ENCODE peak calls at places on chromosomes 3 and 15, in ten cellular contexts. P is psoas muscle, S is K562, N is lower lobe of right lung, M is adrenal gland, Q is stomach, F is heart left ventricle, Y is uterus, D is tibial artery, L is endothelial cell of umbilical vein. T is an unnamed sample.
A peak's percentile ranks its signal among the peaks of the same experiment; 100 is the strongest.

GRCh38 chr15:65180167-65180566 is 5.0 kb downstream of the CLPX start:
- DNase-seq in P (no peak), S (no peak), N (no peak), M (no peak), Q (no peak), F (no peak), Y (no peak), D (no peak), L (no peak), T (no peak)

GRCh38 chr3:27728195-27729087 is 6.3 kb upstream of the EOMES start:
- DNase-seq in P (no peak), S (no peak), N (no peak), M (no peak), Q (no peak), F (no peak), Y (no peak), D (no peak), L (no peak), T (no peak)

GRCh38 chr3:153911111-153911510 is 210.1 kb upstream of the ARHGEF26 start:
- DNase-seq in P (no peak), S (no peak), N (no peak), M (no peak), Q (no peak), F (no peak), Y (no peak), D (no peak), L (no peak), T (no peak)

GRCh38 chr3:182027366-182027765 is 315.6 kb downstream of the SOX2 start:
- DNase-seq in P (no peak), S (no peak), N (no peak), M (no peak), Q (no peak), F (no peak), Y (no peak), D (no peak), L (no peak), T (no peak)

GRCh38 chr3:24096271-24096670 is 151.2 kb downstream of the NR1D2 start:
- DNase-seq in P (no peak), S (no peak), N (no peak), M (no peak), Q (no peak), F (no peak), Y (no peak), D (no peak), L (no peak), T (no peak)

GRCh38 chr3:69200384-69201068 is 78.1 kb upstream of the LMOD3 start:
- DNase-seq in P (no peak), S (peak; percentile 20), N (no peak), M (peak; percentile 37), Q (peak; percentile 73), F (no peak), Y (peak; percentile 29), D (no peak), L (peak; percentile 94), T (no peak)

GRCh38 chr3:143170676-143171075 is 51.1 kb downstream of the CHST2 start:
- DNase-seq in P (no peak), S (no peak), N (no peak), M (no peak), Q (no peak), F (no peak), Y (no peak), D (no peak), L (peak; percentile 11), T (no peak)

GRCh38 chr3:10983219-10983916 is 9.2 kb upstream of the SLC6A1 start:
- DNase-seq in P (no peak), S (peak; percentile 72), N (no peak), M (peak; percentile 32), Q (peak; percentile 28), F (no peak), Y (no peak), D (no peak), L (peak; percentile 53), T (no peak)

GRCh38 chr3:52054689-52055511 is 1.5 kb downstream of the DUSP7 start:
- DNase-seq in P (no peak), S (no peak), N (no peak), M (no peak), Q (no peak), F (no peak), Y (peak; percentile 40), D (no peak), L (peak; percentile 20), T (peak; percentile 14)

GRCh38 chr3:48215876-48216275 is 7.4 kb upstream of the CAMP start:
- DNase-seq in P (peak; percentile 40), S (no peak), N (no peak), M (peak; percentile 50), Q (peak; percentile 75), F (peak; percentile 38), Y (peak; percentile 72), D (peak; percentile 61), L (no peak), T (peak; percentile 43)
- H3K27ac ChIP-seq in P (peak overlapping the region; percentile 23), S (no peak overlapping the region), N (peak overlapping the region; percentile 31), M (no peak overlapping the region), Q (peak overlapping the region; percentile 83), F (peak overlapping the region; percentile 79), Y (peak overlapping the region; percentile 50), D (peak overlapping the region; percentile 70), L (no peak overlapping the region), T (peak overlapping the region; percentile 31)

GRCh38 chr3:30481241-30481640 is 125.2 kb upstream of the TGFBR2 start:
- DNase-seq in P (no peak), S (no peak), N (no peak), M (no peak), Q (no peak), F (no peak), Y (no peak), D (no peak), L (no peak), T (no peak)

GRCh38 chr3:30480587-30480986 is 125.8 kb upstream of the TGFBR2 start:
- DNase-seq in P (no peak), S (no peak), N (no peak), M (no peak), Q (no peak), F (no peak), Y (no peak), D (no peak), L (no peak), T (no peak)

GRCh38 chr3:30488070-30488756 is 118.2 kb upstream of the TGFBR2 start:
- DNase-seq in P (no peak), S (no peak), N (no peak), M (no peak), Q (no peak), F (no peak), Y (no peak), D (no peak), L (no peak), T (no peak)

GRCh38 chr3:30486386-30486785 is 120.0 kb upstream of the TGFBR2 start:
- DNase-seq in P (no peak), S (no peak), N (no peak), M (no peak), Q (no peak), F (no peak), Y (no peak), D (no peak), L (no peak), T (no peak)
- TF ChIP-seq CTCF in P (no peak), S (no peak), N (no peak), M (no peak), Q (no peak), F (no peak), Y (no peak), D (no peak), L (no peak), T (no peak)

DNA sequence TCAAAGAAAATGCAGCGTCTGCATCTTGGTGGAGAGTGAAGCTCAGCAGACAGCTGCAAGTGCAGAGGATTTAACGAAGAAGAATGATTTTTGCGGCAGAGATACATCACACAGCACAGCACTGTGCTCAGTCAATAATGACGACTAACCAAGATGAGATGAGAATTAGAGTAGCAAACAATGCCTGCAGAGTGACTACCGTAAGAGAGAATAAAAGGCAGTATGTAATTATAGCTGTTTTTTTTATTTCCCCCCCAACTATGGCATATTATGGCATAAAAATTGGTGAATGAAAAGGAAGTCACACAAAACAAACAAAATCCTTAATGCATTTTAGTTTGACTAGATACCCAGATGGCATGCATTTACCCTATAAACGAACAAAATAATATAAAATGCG is 218.1 kb upstream of the ROBO1 start:
- DNase-seq in P (no peak), S (no peak), N (no peak), M (no peak), Q (no peak), F (no peak), Y (no peak), D (no peak), L (no peak), T (no peak)
- H3K9me3 ChIP-seq in P (no peaks in the 10 kb centered on the region), S (no peaks in the 10 kb centered on the region), N (no peaks in the 10 kb centered on the region), M (no peaks in the 10 kb centered on the region), Q (no peaks in the 10 kb centered on the region), F (no peaks in the 10 kb centered on the region), Y (no peaks in the 10 kb centered on the region), D (no peaks in the 10 kb centered on the region), L (no peaks in the 10 kb centered on the region), T (no peaks in the 10 kb centered on the region)

DNA sequence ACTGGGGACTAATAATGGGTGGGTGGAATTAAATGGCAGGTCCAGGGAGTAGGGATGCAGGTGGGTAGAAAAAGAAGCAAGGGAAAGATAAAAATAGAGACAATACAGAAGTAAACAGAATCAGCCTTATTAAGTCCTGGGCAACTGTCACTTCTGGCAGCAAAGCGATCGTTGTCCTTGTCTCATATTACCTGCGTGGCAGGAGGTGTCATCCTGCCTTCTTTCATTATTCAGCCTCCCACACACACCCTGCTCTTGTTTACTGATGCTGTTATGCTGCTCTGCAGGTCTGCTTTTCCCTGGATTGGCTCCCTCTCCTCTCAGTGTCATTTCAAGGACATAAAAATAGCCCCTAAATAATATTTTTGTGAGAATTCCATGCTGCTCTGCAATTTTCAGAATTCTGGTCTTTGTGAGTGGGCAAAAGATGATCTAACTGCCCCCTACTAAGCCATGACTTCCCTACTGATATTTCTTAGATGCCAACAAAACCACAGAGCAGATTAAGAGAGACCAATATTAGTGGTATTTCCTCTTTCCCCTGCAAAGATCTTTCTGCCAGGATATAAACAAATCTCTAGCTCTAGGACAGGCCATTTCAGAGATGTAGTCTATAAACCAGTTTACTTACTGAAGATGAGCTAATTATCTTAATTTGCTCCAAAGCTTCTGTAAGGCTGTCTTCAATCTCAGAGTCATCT is 8.5 kb downstream of the VEPH1 start:
- DNase-seq in P (no peak), S (no peak), N (no peak), M (no peak), Q (no peak), F (no peak), Y (no peak), D (no peak), L (no peak), T (no peak)
- H3K27ac ChIP-seq in P (no peak overlapping the region), S (no peak overlapping the region), N (no peak overlapping the region), M (no peak overlapping the region), Q (no peak overlapping the region), F (no peak overlapping the region), Y (no peak overlapping the region), D (no peak overlapping the region), L (no peak overlapping the region), T (no peak overlapping the region)

GRCh38 chr3:109977903-109978302 is 640.6 kb upstream of the DPPA4 start:
- DNase-seq in P (no peak), S (no peak), N (no peak), M (no peak), Q (no peak), F (no peak), Y (no peak), D (no peak), L (no peak), T (no peak)
- TF ChIP-seq CTCF in P (no peak), S (no peak), N (no peak), M (no peak), Q (no peak), F (no peak), Y (no peak), D (no peak), L (no peak), T (no peak)

GRCh38 chr3:152037953-152038352 is 164.5 kb downstream of the SUCNR1 start:
- DNase-seq in P (no peak), S (no peak), N (no peak), M (no peak), Q (no peak), F (no peak), Y (no peak), D (no peak), L (no peak), T (no peak)
- H3K9me3 ChIP-seq in P (peaks cover 5% of the 10 kb centered on the region), S (no peaks in the 10 kb centered on the region), N (peaks cover 11% of the 10 kb centered on the region), M (peaks cover 8% of the 10 kb centered on the region), Q (no peaks in the 10 kb centered on the region), F (no peaks in the 10 kb centered on the region), Y (no peaks in the 10 kb centered on the region), D (no peaks in the 10 kb centered on the region), L (no peaks in the 10 kb centered on the region), T (peaks cover 36% of the 10 kb centered on the region)

T was measured in heart right ventricle.